ENCODE peak calls at places on chromosome 19, in nine cellular contexts. F, V, A, T, N, Y, E, U and K are unnamed samples. For H3K36me3, the result is how much of the 10 kb centered on the place peaks cover.

GRCh38 chr19:29014857-29015436 is 198.0 kb downstream of the UQCRFS1 start:
- DNase-seq in N (no peak), V (no peak), E (no peak), A (peak), U (no peak), Y (no peak), T (no peak), F (no peak), K (no peak)

GRCh38 chr19:20397292-20397691 is 168.3 kb downstream of the ZNF737 start:
- DNase-seq in E (no peak), U (no peak), F (no peak), V (no peak), T (no peak), A (no peak), Y (no peak), N (no peak), K (no peak)

GRCh38 chr19:29841559-29842367 is 30.0 kb downstream of the CCNE1 start:
- DNase-seq in Y (no peak), V (peak), N (no peak), T (peak), F (peak), E (no peak), U (no peak), A (peak), K (peak)

GRCh38 chr19:9871626-9872338 is 36.7 kb downstream of the PIN1 start:
- DNase-seq in U (no peak), V (no peak), Y (no peak), E (no peak), T (no peak), A (no peak), N (no peak), F (no peak), K (no peak)

GRCh38 chr19:45076851-45077730 is 813 bp upstream of the ZNF296 start:
- DNase-seq in E (no peak), V (no peak), T (no peak), A (no peak), U (no peak), N (no peak), Y (no peak), F (peak), K (peak)

GRCh38 chr19:35397064-35397463 is 26.2 kb downstream of the GPR42 start:
- DNase-seq in N (no peak), Y (no peak), E (no peak), V (no peak), F (no peak), A (no peak), U (no peak), T (no peak), K (no peak)

GRCh38 chr19:43713208-43713607 is 2.7 kb upstream of the IRGC start:
- DNase-seq in Y (no peak), U (no peak), E (no peak), V (no peak), F (no peak), T (no peak), N (no peak), A (no peak), K (no peak)

GRCh38 chr19:5017235-5017634 is 48.3 kb downstream of the KDM4B start:
- DNase-seq in N (no peak), Y (no peak), E (no peak), A (no peak), U (no peak), F (no peak), V (no peak), T (no peak), K (no peak)

GRCh38 chr19:53961523-53962345 is 1.0 kb upstream of the CACNG8 start:
- DNase-seq in A (peak), V (no peak), F (no peak), T (no peak), U (no peak), E (no peak), Y (no peak), N (no peak), K (peak)

GRCh38 chr19:10111405-10111811 is at the start of gene P2RY11:
- DNase-seq in U (no peak), V (no peak), Y (no peak), E (no peak), T (no peak), A (no peak), F (peak), N (no peak), K (peak)

GRCh38 chr19:3338541-3339181 is 27.7 kb upstream of the NFIC start:
- DNase-seq in E (peak), A (no peak), V (peak), F (peak), Y (no peak), U (peak), T (no peak), N (no peak), K (no peak)
- H3K36me3 ChIP-seq in E (under half), A (under half), V (under half), F (under half), Y (under half), U (under half), T (under half), N (under half), K (under half)

GRCh38 chr19:575527-576506 is 3.4 kb downstream of the BSG start:
- DNase-seq in T (peak), V (peak), E (no peak), F (no peak), N (peak), Y (no peak), A (no peak), U (no peak), K (no peak)
- H3K4me3 ChIP-seq in T (peak), V (peak), E (no peak), F (no peak), N (no peak), Y (peak), A (no peak), U (no peak), K (no peak)

DNA sequence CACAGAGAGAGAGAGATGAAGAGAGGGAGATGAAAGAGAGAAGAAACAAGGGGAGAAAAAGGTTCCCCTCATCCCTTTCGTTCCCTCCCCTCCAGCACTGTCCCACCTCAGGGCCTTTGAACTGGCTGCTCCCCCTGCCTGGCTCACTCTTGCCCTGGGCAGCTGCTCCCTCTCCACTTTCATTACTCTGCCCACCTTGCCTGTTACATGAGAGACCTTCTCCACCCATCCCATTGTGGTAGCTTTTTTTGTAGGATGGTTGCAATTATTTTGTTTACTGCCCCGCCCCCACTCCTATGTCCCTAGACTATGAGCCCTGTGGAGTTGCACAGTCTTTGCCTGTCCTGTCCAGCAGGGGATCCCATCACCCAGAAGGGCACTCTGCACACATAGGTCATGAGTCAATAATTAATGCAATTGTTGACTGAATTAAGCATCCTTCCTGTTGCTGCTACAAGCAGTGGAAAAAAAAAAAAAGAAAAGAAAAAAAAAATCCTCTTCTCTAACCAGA is 14.1 kb downstream of the C19orf81 start:
- DNase-seq in U (no peak), F (no peak), E (no peak), T (no peak), A (no peak), Y (no peak), V (no peak), N (no peak), K (peak)
- H3K36me3 ChIP-seq in U (under half), F (under half), E (under half), T (under half), A (under half), Y (under half), V (under half), N (under half), K (under half)

GRCh38 chr19:309206-309565 is 18.0 kb upstream of the PLPP2 start:
- DNase-seq in U (no peak), N (peak), F (no peak), Y (no peak), T (peak), A (no peak), V (no peak), E (no peak), K (peak)

GRCh38 chr19:308471-309205 is 17.4 kb upstream of the PLPP2 start:
- DNase-seq in A (no peak), U (no peak), N (peak), E (no peak), V (no peak), F (no peak), T (peak), Y (no peak), K (peak)

GRCh38 chr19:311813-312261 is 20.6 kb upstream of the PLPP2 start:
- DNase-seq in V (no peak), A (no peak), F (no peak), E (no peak), U (no peak), T (peak), Y (no peak), N (peak), K (peak)

GRCh38 chr19:310141-310651 is 19.0 kb upstream of the PLPP2 start:
- DNase-seq in U (no peak), T (peak), F (peak), V (no peak), Y (no peak), E (no peak), A (no peak), N (peak), K (peak)

GRCh38 chr19:310781-311496 is 19.7 kb upstream of the PLPP2 start:
- DNase-seq in V (no peak), Y (no peak), E (no peak), A (no peak), F (no peak), N (peak), U (no peak), T (peak), K (peak)
- H3K4me3 ChIP-seq in V (no peak), Y (peak), E (no peak), A (no peak), F (no peak), N (peak), U (no peak), T (peak), K (no peak)

GRCh38 chr19:6800991-6801396 is 28.5 kb downstream of the VAV1 start:
- DNase-seq in F (no peak), E (no peak), A (peak), Y (no peak), V (no peak), N (no peak), T (no peak), U (no peak), K (no peak)
- H3K36me3 ChIP-seq in F (under half), E (under half), A (under half), Y (under half), V (under half), N (under half), T (under half), U (under half), K (under half)

GRCh38 chr19:33062902-33063301 is 1.8 kb downstream of the RHPN2 start:
- DNase-seq in F (no peak), Y (no peak), U (no peak), E (no peak), V (no peak), N (no peak), T (no peak), A (no peak), K (peak)
- H3K4me3 ChIP-seq in F (no peak), Y (no peak), U (no peak), E (no peak), V (no peak), N (no peak), T (no peak), A (no peak), K (no peak)